ENCODE peak calls at places on chromosome 3, in four cellular contexts. L is astrocyte of the cerebellum, M is fibroblast of villous mesenchyme, H is cardiac muscle cell. J is an unnamed sample.

GRCh38 chr3:124246949-124247348 is 255.0 kb upstream of the ROPN1 start:
- DNase-seq in M (peak; percentile 22), H (no peak), L (no peak), J (peak; percentile 47)

GRCh38 chr3:11145888-11146287 is 8.4 kb upstream of the HRH1 start:
- DNase-seq in L (peak; percentile 72), M (peak; percentile 90), H (peak; percentile 70), J (peak; percentile 84)

GRCh38 chr3:116517308-116517707 is 72.0 kb upstream of the LSAMP start:
- DNase-seq in L (no peak), M (peak; percentile 1), H (peak; percentile 6), J (peak; percentile 4)

GRCh38 chr3:157027861-157028745 is 131.8 kb downstream of the CCNL1 start:
- DNase-seq in M (no peak), H (no peak), L (no peak), J (no peak)

GRCh38 chr3:103950676-103951075 is 1416.0 kb upstream of the ALCAM start:
- DNase-seq in L (no peak), M (no peak), H (no peak), J (no peak)

GRCh38 chr3:29486087-29486486 is 205.2 kb downstream of the RBMS3 start:
- DNase-seq in L (peak; percentile 63), H (peak; percentile 94), M (peak; percentile 76), J (peak; percentile 77)

GRCh38 chr3:66722675-66723074 is 221.9 kb upstream of the LRIG1 start:
- DNase-seq in L (no peak), M (peak; percentile 82), H (peak; percentile 43), J (peak; percentile 77)

GRCh38 chr3:15756505-15756904 is 41.3 kb downstream of the ANKRD28 start:
- DNase-seq in L (no peak), H (no peak), M (no peak), J (no peak)

GRCh38 chr3:99875573-99875924 is 57.9 kb downstream of the CMSS1 start:
- DNase-seq in L (no peak), H (peak; percentile 87), M (peak; percentile 80), J (peak; percentile 79)

GRCh38 chr3:33718595-33718907 is 497 bp upstream of the CLASP2 start:
- DNase-seq in L (no peak), M (no peak), H (no peak), J (no peak)

GRCh38 chr3:120432105-120432860 is 18.5 kb downstream of the FSTL1 start:
- DNase-seq in L (peak; percentile 94), H (peak; percentile 96), M (peak; percentile 78), J (peak; percentile 97)

GRCh38 chr3:160400048-160400630 is 689 bp downstream of the SMC4 start:
- DNase-seq in M (peak; percentile 74), L (no peak), H (peak; percentile 77), J (peak; percentile 74)

GRCh38 chr3:155871746-155872158 is 1.3 kb downstream of the GMPS start:
- DNase-seq in L (no peak), H (no peak), M (peak; percentile 51), J (peak; percentile 48)

GRCh38 chr3:34419801-34420200 is 621.4 kb downstream of the PDCD6IP start:
- DNase-seq in M (no peak), H (no peak), L (no peak), J (no peak)

GRCh38 chr3:33063651-33064051 is 33.3 kb downstream of the GLB1 start:
- DNase-seq in H (peak; percentile 19), L (no peak), M (peak; percentile 80), J (peak; percentile 28)

GRCh38 chr3:45639044-45639392 is 44.5 kb downstream of the LIMD1 start:
- DNase-seq in M (peak; percentile 75), H (no peak), L (no peak), J (no peak)

GRCh38 chr3:100053929-100054620 is 60.2 kb downstream of the FILIP1L start:
- DNase-seq in M (no peak), L (no peak), H (peak; percentile 51), J (no peak)

GRCh38 chr3:155391583-155391982 is 98.1 kb upstream of the STRIT1 start:
- DNase-seq in H (peak; percentile 25), L (peak; percentile 74), M (peak; percentile 85), J (peak; percentile 39)

GRCh38 chr3:43079536-43080332 is 26.1 kb downstream of the POMGNT2 start:
- DNase-seq in L (no peak), H (no peak), M (no peak), J (no peak)

GRCh38 chr3:120173056-120173675 is 78.9 kb upstream of the GSK3B start:
- DNase-seq in M (no peak), H (no peak), L (no peak), J (no peak)

GRCh38 chr3:171646357-171647133 is 163.7 kb downstream of the PLD1 start:
- DNase-seq in H (peak; percentile 82), L (peak; percentile 68), M (peak; percentile 75), J (peak; percentile 86)

GRCh38 chr3:100936931-100937330 is 56.3 kb downstream of the ABI3BP start:
- DNase-seq in M (no peak), L (no peak), H (no peak), J (no peak)

GRCh38 chr3:56342475-56342874 is 125.8 kb downstream of the ERC2 start:
- DNase-seq in H (no peak), M (no peak), L (no peak), J (no peak)

GRCh38 chr3:56351496-56351895 is 116.8 kb downstream of the ERC2 start:
- DNase-seq in L (no peak), M (no peak), H (no peak), J (no peak)

GRCh38 chr3:56347219-56347871 is 120.9 kb downstream of the ERC2 start:
- DNase-seq in M (peak; percentile 1), L (no peak), H (peak; percentile 18), J (no peak)
- TF ChIP-seq CTCF in M (peak; percentile 27), L (peak; percentile 16), H (peak; percentile 37), J (peak; percentile 25)

GRCh38 chr3:128491071-128491899 is 1.7 kb downstream of the GATA2 start:
- DNase-seq in M (peak; percentile 62), H (no peak), L (no peak), J (no peak)
- H3K4me3 ChIP-seq in M (peak overlapping the region; percentile 85), H (peak overlapping the region; percentile 58), L (no peak overlapping the region), J (no peak overlapping the region)

DNA sequence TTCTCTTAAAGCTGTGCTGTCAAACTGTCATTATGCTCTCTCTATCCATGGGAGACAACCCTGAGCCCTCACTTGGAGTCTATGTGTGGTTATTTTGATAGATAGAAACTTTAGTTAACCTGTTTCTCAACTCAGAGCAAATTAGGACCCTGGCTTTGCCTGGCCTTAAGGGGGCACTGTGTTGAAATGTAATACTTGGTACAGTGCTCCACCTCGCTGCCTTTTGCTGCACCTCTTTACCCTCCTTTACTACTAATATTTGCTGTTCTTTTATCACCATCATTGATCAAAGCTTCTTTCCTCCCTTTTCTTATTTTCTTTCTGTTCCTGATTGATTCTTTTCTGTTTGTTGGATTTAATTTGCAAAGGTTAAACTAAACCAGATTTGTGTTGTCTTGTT is 34.3 kb downstream of the STT3B start:
- DNase-seq in M (no peak), H (no peak), L (no peak), J (no peak)
- TF ChIP-seq CTCF in M (peak; percentile 56), H (peak; percentile 40), L (peak; percentile 40), J (peak; percentile 58)

DNA sequence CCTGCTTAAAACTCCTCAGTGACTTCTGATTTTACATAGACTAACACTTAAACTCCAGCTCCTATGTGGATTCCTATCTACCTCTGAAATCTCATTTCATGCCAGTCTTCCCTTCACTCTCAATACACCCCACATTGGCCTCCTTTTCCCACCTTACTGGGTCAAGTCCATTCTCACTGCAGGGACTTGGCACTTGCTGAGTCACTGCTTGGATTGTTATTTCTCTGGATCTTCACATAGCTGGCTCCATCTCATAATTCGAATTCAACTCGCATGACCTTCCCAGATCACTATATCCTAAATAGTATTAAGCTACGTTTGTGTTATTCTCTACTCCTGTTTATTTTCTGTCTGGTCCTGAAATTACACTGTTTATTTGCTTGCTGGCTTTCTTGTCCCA is 59.6 kb upstream of the FRMD4B start:
- DNase-seq in L (no peak), M (no peak), H (no peak), J (no peak)
- H3K4me3 ChIP-seq in L (no peak overlapping the region), M (peak overlapping the region; percentile 46), H (no peak overlapping the region), J (no peak overlapping the region)

DNA sequence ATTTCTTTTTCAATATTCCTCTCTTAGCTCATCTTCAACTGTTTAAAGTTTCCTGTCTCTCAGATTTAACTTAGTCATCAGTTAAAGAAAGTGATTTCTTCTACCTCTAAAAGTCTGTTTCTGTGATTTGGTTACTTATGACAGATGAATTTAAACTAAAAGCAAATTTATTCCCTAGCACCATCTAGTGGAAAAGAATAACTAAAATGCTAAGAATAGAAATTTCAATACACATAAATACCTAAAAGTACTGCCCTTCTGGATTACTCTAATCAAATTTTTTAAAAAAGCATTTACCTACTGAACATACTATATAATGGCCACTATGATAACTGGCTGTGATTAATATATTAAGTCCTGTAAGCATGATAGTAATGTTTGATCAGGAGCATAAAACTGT is 14.0 kb upstream of the ZCWPW2 start:
- DNase-seq in M (no peak), H (peak; percentile 16), L (no peak), J (peak; percentile 31)
- TF ChIP-seq CTCF in M (peak; percentile 8), H (peak; percentile 44), L (no peak), J (peak; percentile 42)

DNA sequence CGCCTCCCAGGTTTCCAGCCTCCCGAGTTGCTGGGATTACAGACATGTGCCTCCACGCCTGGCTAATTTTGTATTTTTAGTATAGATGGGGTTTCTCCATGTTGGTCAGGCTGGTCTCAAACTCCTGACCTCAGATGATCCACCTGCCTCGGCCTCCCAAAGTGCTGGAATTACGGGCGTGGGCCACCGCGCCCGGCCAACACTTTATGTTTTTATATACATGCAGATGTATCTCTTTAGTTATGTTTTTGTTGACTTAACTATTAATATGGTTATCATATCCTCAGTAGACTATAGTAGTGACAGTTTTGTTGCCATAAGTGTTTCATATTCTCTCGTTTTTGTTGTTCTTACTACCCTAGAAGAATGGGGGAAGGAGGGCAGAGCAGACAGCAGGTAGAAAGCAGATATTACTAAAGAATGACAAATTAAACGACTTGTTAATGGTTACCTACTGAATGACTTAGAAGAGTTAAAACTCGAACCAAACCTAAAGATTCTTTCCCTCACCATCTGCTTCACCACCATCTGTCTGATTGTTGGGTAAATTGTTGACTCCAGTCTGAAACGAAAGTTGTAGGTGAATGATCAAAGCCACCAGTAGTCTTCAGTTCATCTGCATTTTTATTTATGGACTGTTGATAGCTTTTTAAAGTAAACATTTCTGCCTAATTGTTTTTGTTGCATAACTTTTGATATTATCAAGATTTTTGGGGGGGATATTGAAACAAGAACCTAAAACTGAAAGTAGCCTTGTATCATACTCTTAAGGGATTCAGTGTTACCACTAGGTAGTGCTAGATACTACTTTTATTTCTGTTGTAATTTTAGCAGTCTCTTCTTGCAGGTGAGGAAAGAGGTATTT is 89.3 kb downstream of the RASA2 start:
- DNase-seq in M (peak; percentile 47), L (peak; percentile 13), H (peak; percentile 48), J (peak; percentile 63)
- H3K4me3 ChIP-seq in M (peak overlapping the region; percentile 33), L (no peak overlapping the region), H (no peak overlapping the region), J (no peak overlapping the region)

J was measured in choroid plexus epithelial cell.